ENCODE peak calls at places on chromosomes 7 and 10, in six cellular contexts. I is endothelial cell of umbilical vein, T is GM13976, G is fibroblast of lung, N is lower lobe of right lung, M is body of pancreas. Y is an unnamed sample.

GRCh38 chr10:23099816-23100215 is 4.4 kb downstream of the MSRB2 start:
- DNase-seq in T (no peak), I (peak), G (no peak), N (no peak), M (no peak), Y (no peak)

GRCh38 chr10:30186371-30186875 is 127.0 kb upstream of the JCAD start:
- DNase-seq in M (no peak), N (no peak), I (peak), T (no peak), G (no peak), Y (peak)

GRCh38 chr10:121469797-121470606 is 128.2 kb downstream of the FGFR2 start:
- DNase-seq in T (no peak), N (no peak), I (no peak), M (no peak), G (no peak), Y (peak)

GRCh38 chr10:110822065-110822707 is 49.5 kb upstream of the PDCD4 start:
- DNase-seq in N (no peak), I (no peak), T (no peak), G (no peak), M (no peak), Y (no peak)

GRCh38 chr7:141460781-141461715 is 90.2 kb upstream of the AGK start:
- DNase-seq in T (no peak), I (no peak), N (no peak), M (no peak), G (peak), Y (no peak)

GRCh38 chr10:110460111-110460809 is 37.4 kb upstream of the DUSP5 start:
- DNase-seq in N (no peak), G (no peak), I (peak), T (no peak), M (no peak), Y (peak)

GRCh38 chr10:79098596-79099015 is 29.8 kb downstream of the ZMIZ1 start:
- DNase-seq in M (no peak), G (no peak), I (no peak), N (no peak), T (peak), Y (no peak)

GRCh38 chr10:100934084-100934659 is 21.4 kb downstream of the SLF2 start:
- DNase-seq in I (no peak), N (no peak), M (no peak), G (peak), T (peak), Y (no peak)

GRCh38 chr7:1669954-1670893 is at the start of gene ELFN1:
- DNase-seq in N (peak), M (peak), I (no peak), T (peak), G (peak), Y (no peak)

GRCh38 chr10:80260295-80261243 is 28.9 kb downstream of the MAT1A start:
- DNase-seq in T (peak), G (peak), N (no peak), I (peak), M (no peak), Y (no peak)

GRCh38 chr7:98807306-98807880 is 62.4 kb downstream of the TMEM130 start:
- DNase-seq in T (no peak), G (no peak), I (no peak), M (no peak), N (no peak), Y (no peak)

GRCh38 chr7:143345428-143345900 is 17.0 kb downstream of the FAM131B start:
- DNase-seq in T (peak), M (peak), N (peak), I (peak), G (peak), Y (peak)

GRCh38 chr7:80614911-80615310 is 23.5 kb upstream of the CD36 start:
- DNase-seq in G (peak), M (no peak), N (no peak), T (no peak), I (no peak), Y (no peak)

GRCh38 chr10:70126700-70127395 is 5.8 kb downstream of the AIFM2 start:
- DNase-seq in T (no peak), G (no peak), M (no peak), N (no peak), I (no peak), Y (no peak)

GRCh38 chr10:122054046-122055025 is 65.4 kb downstream of the TACC2 start:
- DNase-seq in T (peak), N (peak), I (peak), M (peak), G (peak), Y (peak)

GRCh38 chr7:17988136-17988535 is 39.5 kb downstream of the PRPS1L1 start:
- DNase-seq in G (no peak), N (no peak), M (no peak), T (no peak), I (no peak), Y (no peak)

GRCh38 chr7:6636741-6637543 is at the start of gene ZNF316:
- DNase-seq in N (peak), M (peak), T (peak), I (peak), G (peak), Y (peak)

GRCh38 chr7:36736827-36737211 is 12.5 kb upstream of the AOAH start:
- DNase-seq in M (no peak), T (no peak), N (peak), I (no peak), G (no peak), Y (peak)

GRCh38 chr7:94305836-94306235 is 88.9 kb upstream of the COL1A2 start:
- DNase-seq in N (no peak), M (no peak), I (no peak), T (no peak), G (no peak), Y (no peak)

GRCh38 chr7:47218378-47219176 is 363.3 kb downstream of the TNS3 start:
- DNase-seq in I (no peak), N (no peak), G (no peak), T (no peak), M (no peak), Y (no peak)

GRCh38 chr7:77331938-77332695 is 84.0 kb downstream of the GSAP start:
- DNase-seq in T (peak), G (peak), M (peak), N (peak), I (peak), Y (peak)

GRCh38 chr7:154231732-154232131 is 179.5 kb downstream of the DPP6 start:
- DNase-seq in M (no peak), G (no peak), I (no peak), N (no peak), T (no peak), Y (no peak)

GRCh38 chr7:127409629-127410028 is 17.1 kb upstream of the ZNF800 start:
- DNase-seq in M (no peak), G (no peak), I (no peak), N (no peak), T (no peak), Y (no peak)

GRCh38 chr7:124202546-124202945 is 169.7 kb upstream of the TMEM229A start:
- DNase-seq in M (no peak), N (no peak), G (no peak), T (no peak), I (no peak), Y (no peak)

GRCh38 chr7:65892832-65893231 is 20.0 kb downstream of the VKORC1L1 start:
- DNase-seq in M (no peak), N (no peak), T (no peak), G (peak), I (no peak), Y (no peak)

GRCh38 chr10:48400129-48400849 is 93.8 kb downstream of the MAPK8 start:
- DNase-seq in G (no peak), N (no peak), M (no peak), I (peak), T (no peak), Y (no peak)

GRCh38 chr10:1169981-1170866 is 114.0 kb downstream of the WDR37 start:
- DNase-seq in N (no peak), G (no peak), I (no peak), T (no peak), M (no peak), Y (no peak)

GRCh38 chr7:136267822-136268221 is 290.7 kb upstream of the MTPN start:
- DNase-seq in N (no peak), T (no peak), M (no peak), G (no peak), I (no peak), Y (no peak)

GRCh38 chr10:31101123-31101522 is 69.5 kb upstream of the ZNF438 start:
- DNase-seq in G (peak), M (no peak), I (peak), T (peak), N (no peak), Y (no peak)

GRCh38 chr10:127035827-127036226 is 130.6 kb downstream of the DOCK1 start:
- DNase-seq in G (no peak), M (no peak), I (no peak), T (no peak), N (no peak), Y (no peak)

GRCh38 chr10:25226775-25227682 is 52.2 kb downstream of the GPR158 start:
- DNase-seq in T (peak), I (peak), N (no peak), G (peak), M (peak), Y (peak)

GRCh38 chr10:71880425-71881306 is 29.6 kb upstream of the PSAP start:
- DNase-seq in M (no peak), G (no peak), N (no peak), I (no peak), T (no peak), Y (no peak)

GRCh38 chr7:121153411-121153810 is 164.9 kb downstream of the CPED1 start:
- DNase-seq in M (no peak), T (no peak), N (no peak), I (no peak), G (no peak), Y (no peak)

GRCh38 chr7:137992042-137992737 is 9.7 kb downstream of the CREB3L2 start:
- DNase-seq in G (peak), M (no peak), N (no peak), I (peak), T (no peak), Y (no peak)

GRCh38 chr7:56092789-56093531 is at the start of gene PHKG1:
- DNase-seq in T (peak), M (peak), I (peak), N (peak), G (peak), Y (peak)

GRCh38 chr7:4269086-4269485 is 413.0 kb upstream of the FOXK1 start:
- DNase-seq in G (no peak), M (no peak), I (no peak), N (no peak), T (no peak), Y (no peak)

DNA sequence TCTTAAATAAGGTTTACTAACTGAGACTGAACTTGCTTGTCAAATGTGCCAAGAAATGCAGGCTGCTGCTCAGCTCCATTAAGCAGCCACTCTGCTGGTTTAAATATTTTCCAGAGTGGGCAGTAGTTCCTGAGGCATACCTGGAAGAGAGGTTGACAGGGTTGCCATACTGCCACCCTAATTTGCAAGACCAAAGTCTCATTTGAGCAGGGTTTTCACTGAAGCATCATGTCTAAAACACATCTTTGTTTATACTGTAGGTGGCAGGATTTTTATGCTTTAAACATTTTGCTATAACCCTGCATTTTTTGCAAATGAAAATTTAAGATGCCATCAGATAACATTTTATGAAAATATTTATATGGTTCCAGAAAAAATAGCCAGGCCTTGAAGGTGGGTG is 618.0 kb upstream of the LRRTM3 start:
- DNase-seq in N (no peak), G (peak), M (no peak), I (no peak), T (no peak), Y (no peak)
- TF ChIP-seq CTCF in N (no peak), G (peak), M (no peak), I (no peak), T (no peak), Y (no peak)

GRCh38 chr7:29564455-29565185 is 985 bp downstream of the PRR15 start:
- DNase-seq in G (peak), T (peak), I (peak), N (peak), M (peak), Y (peak)
- TF ChIP-seq CTCF in G (no peak), T (no peak), I (no peak), N (no peak), M (no peak), Y (no peak)

DNA sequence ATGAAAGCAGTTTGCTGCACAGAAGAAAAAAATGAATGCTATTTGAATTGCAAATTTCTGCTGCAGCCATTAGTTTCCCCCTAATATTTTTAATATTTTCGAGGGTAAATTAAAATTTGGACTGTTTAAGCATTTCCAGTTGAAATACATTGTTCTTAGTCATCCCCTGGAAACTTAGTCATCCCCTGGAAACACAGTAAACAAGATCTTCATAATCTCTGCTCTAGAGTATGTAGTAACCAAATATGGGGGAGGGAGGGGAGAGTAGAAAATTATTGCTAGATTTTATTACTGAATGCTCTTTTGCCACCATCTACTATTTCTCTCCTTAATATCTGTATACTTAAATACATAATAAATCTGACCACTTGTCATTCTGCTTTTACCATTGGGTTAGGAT is 1053.3 kb downstream of the SORCS1 start:
- DNase-seq in I (no peak), M (no peak), G (no peak), N (no peak), T (no peak), Y (no peak)
- TF ChIP-seq CTCF in I (no peak), M (no peak), G (no peak), N (no peak), T (no peak), Y (no peak)

DNA sequence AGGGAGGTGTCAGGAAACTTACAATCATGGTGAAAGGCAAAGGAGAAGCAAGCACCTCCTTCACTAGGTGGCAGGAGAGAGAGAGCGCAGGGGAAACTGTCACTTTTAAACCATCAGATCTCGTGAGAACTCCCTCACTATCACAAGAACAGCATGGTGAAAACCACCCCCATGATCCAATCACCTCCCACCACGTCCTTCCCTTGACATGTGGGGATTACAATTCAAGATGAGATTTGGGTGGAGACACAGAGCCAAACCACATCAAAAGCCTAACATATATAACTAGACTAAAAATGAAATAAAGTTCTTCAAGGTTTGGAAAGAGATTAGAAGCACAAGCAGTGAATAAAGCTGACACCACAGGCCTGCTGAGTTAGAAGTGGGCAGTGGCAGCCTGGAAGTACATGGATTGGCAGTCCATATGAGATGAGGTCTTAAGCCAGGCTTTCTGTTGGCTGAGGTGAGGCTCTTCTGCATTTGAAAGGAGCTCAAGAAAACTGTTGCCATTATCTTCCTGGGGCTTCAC is 96.4 kb upstream of the MDFIC start:
- DNase-seq in G (no peak), N (no peak), M (no peak), I (no peak), T (no peak), Y (no peak)
- TF ChIP-seq CTCF in G (no peak), N (no peak), M (no peak), I (no peak), T (peak), Y (no peak)

GRCh38 chr10:43304687-43305333 is 37.9 kb upstream of the RASGEF1A start:
- DNase-seq in T (peak), N (peak), I (peak), M (peak), G (peak), Y (peak)
- TF ChIP-seq CTCF in T (no peak), N (no peak), I (no peak), M (no peak), G (no peak), Y (no peak)

GRCh38 chr10:92970301-92971070 is 90.1 kb upstream of the CYP26C1 start:
- DNase-seq in I (no peak), T (no peak), G (peak), N (no peak), M (no peak), Y (no peak)

GRCh38 chr10:92961638-92962037 is 99.0 kb upstream of the CYP26C1 start:
- DNase-seq in T (no peak), G (no peak), M (no peak), I (no peak), N (no peak), Y (no peak)

GRCh38 chr10:92969151-92969550 is 91.4 kb upstream of the CYP26C1 start:
- DNase-seq in N (no peak), I (peak), G (no peak), T (no peak), M (no peak), Y (no peak)

DNA sequence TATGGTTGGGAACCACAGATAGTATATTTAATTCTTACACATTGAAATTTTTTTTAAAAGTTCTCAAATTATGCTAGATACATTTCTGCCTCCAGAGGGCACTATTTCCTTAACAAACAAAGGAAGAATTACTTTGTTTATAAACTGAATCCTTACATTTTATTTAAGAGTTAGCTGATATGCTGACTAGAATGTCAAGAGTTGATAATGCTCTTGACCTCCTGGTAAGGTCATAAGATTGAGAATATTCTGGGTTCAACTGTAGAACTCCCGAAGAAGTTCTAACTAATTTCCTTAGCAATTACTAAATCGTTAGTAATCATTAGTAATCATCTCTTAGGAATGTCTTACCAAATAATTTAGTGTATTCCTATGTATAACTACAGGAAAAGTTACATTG is 95.3 kb upstream of the CYP26C1 start:
- DNase-seq in G (peak), I (peak), N (no peak), T (peak), M (no peak), Y (no peak)
- TF ChIP-seq CTCF in G (peak), I (peak), N (peak), T (peak), M (peak), Y (peak)

DNA sequence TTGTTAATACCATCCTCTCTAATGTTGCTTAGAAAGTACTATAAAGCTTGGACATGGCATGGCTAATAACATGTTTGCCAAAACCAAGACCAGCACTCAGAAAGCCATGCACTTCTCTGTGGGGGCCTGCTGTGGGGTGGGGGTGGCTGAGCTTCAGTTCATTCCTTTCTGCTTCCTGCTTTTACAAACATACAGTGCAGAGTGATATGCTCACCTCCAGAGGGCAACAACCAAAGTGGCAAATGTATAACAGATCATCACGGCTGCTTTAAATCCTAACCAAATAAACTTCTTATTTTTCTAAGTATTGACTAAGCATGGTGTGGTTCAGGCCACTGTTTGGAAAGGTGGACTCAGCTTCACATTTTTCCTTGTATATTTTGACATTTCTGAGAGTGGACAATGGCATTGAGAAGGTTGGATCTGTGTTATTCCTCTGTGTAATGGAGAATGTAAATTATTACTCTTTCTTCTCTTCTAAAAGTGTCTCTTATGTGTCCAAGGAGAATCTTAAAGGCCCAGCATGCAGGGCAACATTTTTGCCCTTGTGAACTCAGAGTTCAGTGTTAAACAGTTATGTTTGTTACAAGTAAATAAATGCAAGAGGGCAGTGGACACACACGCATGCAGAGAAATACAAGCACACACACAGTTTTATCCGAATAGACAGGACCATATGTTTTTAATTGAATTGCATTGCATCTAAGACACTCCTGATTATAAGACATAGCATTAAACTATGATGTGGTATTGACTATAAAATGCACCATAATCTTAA is 186.1 kb downstream of the HERPUD2 start:
- DNase-seq in I (no peak), G (no peak), M (no peak), T (no peak), N (no peak), Y (no peak)
- TF ChIP-seq CTCF in I (no peak), G (no peak), M (no peak), T (no peak), N (no peak), Y (no peak)